ENCODE peak calls at places on chromosomes 13 and 19, in eight cellular contexts. R is stimulated activated CD8-positive, alpha-beta memory T cell treated with anti-CD3 and anti-CD28 coated beads, Interleukin-7, amount 100 ng/mL, for 1 hour; C is activated naive CD8-positive, alpha-beta T cell treated with anti-CD3 and anti-CD28 coated beads, Interleukin-2, amount 10 ng/mL, durations not matched to agents 7 days and 5 days; N is fibroblast of pulmonary artery; Y is NCI-H187; G is HEK293T; U is substantia nigra; T is GM23338. V is an unnamed sample.

GRCh38 chr19:39405261-39405912 is 1.3 kb upstream of the ZFP36 start:
- DNase-seq in G (no peak), C (no peak), T (no peak), R (no peak), U (no peak), Y (no peak), N (no peak), V (no peak)

GRCh38 chr19:15551183-15552004 is 43.1 kb downstream of the CYP4F22 start:
- DNase-seq in T (peak; percentile 91), U (no peak), C (peak; percentile 85), R (peak; percentile 40), N (peak; percentile 13), Y (no peak), G (peak; percentile 78), V (peak; percentile 47)

GRCh38 chr19:14081797-14082674 is 3.5 kb downstream of the C19orf67 start:
- DNase-seq in T (no peak), C (no peak), R (no peak), Y (no peak), N (no peak), U (peak; percentile 46), G (no peak), V (peak; percentile 37)

GRCh38 chr13:99971576-99972189 is at the start of gene ZIC5:
- DNase-seq in C (peak; percentile 36), Y (no peak), N (no peak), R (no peak), U (no peak), T (peak; percentile 93), G (peak; percentile 70), V (no peak)

GRCh38 chr19:5048091-5048726 is 79.3 kb downstream of the KDM4B start:
- DNase-seq in U (peak; percentile 52), T (peak; percentile 86), G (peak; percentile 92), R (peak; percentile 9), Y (peak; percentile 69), C (peak; percentile 74), N (peak; percentile 82), V (peak; percentile 87)

GRCh38 chr19:5691205-5691929 is 1.3 kb downstream of the RPL36 start:
- DNase-seq in N (peak; percentile 73), Y (no peak), T (peak; percentile 47), R (no peak), U (no peak), G (no peak), C (peak; percentile 63), V (no peak)

GRCh38 chr19:35389192-35389861 is 18.5 kb downstream of the GPR42 start:
- DNase-seq in G (no peak), R (no peak), N (no peak), T (no peak), U (no peak), C (no peak), Y (no peak), V (no peak)

GRCh38 chr19:11160119-11160768 is 4.7 kb upstream of the SPC24 start:
- DNase-seq in C (no peak), Y (no peak), N (peak; percentile 78), U (no peak), G (no peak), R (no peak), T (no peak), V (no peak)

GRCh38 chr13:29991343-29991742 is 140.9 kb upstream of the UBL3 start:
- DNase-seq in G (no peak), Y (no peak), R (no peak), T (no peak), N (peak; percentile 25), U (no peak), C (no peak), V (no peak)